ENCODE peak calls at places on chromosomes 7 and 10, in ten cellular contexts. One of them, this sample, is unnamed.

GRCh38 chr10:3364768-3365480 is 192.3 kb upstream of the PITRM1 start:
- DNase-seq in IMR-90: no peak
- DNase-seq in H1: no peak
- DNase-seq in A549: no peak
- DNase-seq in NB4: no peak
- DNase-seq in adrenal gland: no peak
- DNase-seq in suprapubic skin: no peak
- DNase-seq in transverse colon: peak
- DNase-seq in stomach: no peak
- DNase-seq in HCT116: no peak
- DNase-seq in this sample: no peak

GRCh38 chr10:107341281-107341680 is 176.8 kb upstream of the SORCS1 start:
- DNase-seq in stomach: no peak
- DNase-seq in transverse colon: no peak
- DNase-seq in A549: no peak
- DNase-seq in NB4: no peak
- DNase-seq in suprapubic skin: no peak
- DNase-seq in HCT116: no peak
- DNase-seq in adrenal gland: no peak
- DNase-seq in H1: no peak
- DNase-seq in IMR-90: no peak
- DNase-seq in this sample: no peak

GRCh38 chr7:111292026-111292430 is 201.1 kb downstream of the LRRN3 start:
- DNase-seq in HCT116: no peak
- DNase-seq in IMR-90: peak
- DNase-seq in H1: no peak
- DNase-seq in transverse colon: no peak
- DNase-seq in stomach: no peak
- DNase-seq in adrenal gland: no peak
- DNase-seq in A549: no peak
- DNase-seq in NB4: no peak
- DNase-seq in suprapubic skin: no peak
- DNase-seq in this sample: no peak

GRCh38 chr10:47340613-47341170 is 7.5 kb upstream of the RBP3 start:
- DNase-seq in stomach: peak
- DNase-seq in H1: peak
- DNase-seq in IMR-90: peak
- DNase-seq in NB4: peak
- DNase-seq in adrenal gland: peak
- DNase-seq in A549: peak
- DNase-seq in transverse colon: peak
- DNase-seq in HCT116: peak
- DNase-seq in suprapubic skin: peak
- DNase-seq in this sample: peak

GRCh38 chr10:17046989-17047388 is 82.6 kb downstream of the CUBN start:
- DNase-seq in adrenal gland: no peak
- DNase-seq in NB4: no peak
- DNase-seq in IMR-90: no peak
- DNase-seq in suprapubic skin: no peak
- DNase-seq in transverse colon: no peak
- DNase-seq in HCT116: no peak
- DNase-seq in A549: no peak
- DNase-seq in H1: no peak
- DNase-seq in stomach: no peak
- DNase-seq in this sample: no peak

GRCh38 chr7:49174396-49174795 is 250.0 kb downstream of the CDC14C start:
- DNase-seq in NB4: no peak
- DNase-seq in A549: no peak
- DNase-seq in IMR-90: no peak
- DNase-seq in transverse colon: no peak
- DNase-seq in H1: no peak
- DNase-seq in adrenal gland: no peak
- DNase-seq in HCT116: no peak
- DNase-seq in suprapubic skin: no peak
- DNase-seq in stomach: no peak
- DNase-seq in this sample: no peak

GRCh38 chr10:4267084-4267774 is 482.2 kb upstream of the KLF6 start:
- DNase-seq in NB4: no peak
- DNase-seq in adrenal gland: no peak
- DNase-seq in stomach: no peak
- DNase-seq in transverse colon: peak
- DNase-seq in H1: no peak
- DNase-seq in HCT116: peak
- DNase-seq in A549: peak
- DNase-seq in IMR-90: peak
- DNase-seq in suprapubic skin: no peak
- DNase-seq in this sample: no peak

GRCh38 chr7:30465342-30466170 is 13.0 kb downstream of the NOD1 start:
- DNase-seq in IMR-90: peak
- DNase-seq in transverse colon: peak
- DNase-seq in NB4: peak
- DNase-seq in suprapubic skin: no peak
- DNase-seq in H1: no peak
- DNase-seq in stomach: no peak
- DNase-seq in A549: no peak
- DNase-seq in adrenal gland: no peak
- DNase-seq in HCT116: no peak
- DNase-seq in this sample: no peak

GRCh38 chr7:128458956-128459355 is 3.3 kb downstream of the HILPDA start:
- DNase-seq in stomach: no peak
- DNase-seq in HCT116: no peak
- DNase-seq in suprapubic skin: no peak
- DNase-seq in transverse colon: no peak
- DNase-seq in IMR-90: no peak
- DNase-seq in H1: no peak
- DNase-seq in adrenal gland: no peak
- DNase-seq in NB4: no peak
- DNase-seq in A549: no peak
- DNase-seq in this sample: no peak

GRCh38 chr7:105261689-105262088 is 127.0 kb downstream of the SRPK2 start:
- DNase-seq in adrenal gland: no peak
- DNase-seq in A549: no peak
- DNase-seq in stomach: no peak
- DNase-seq in NB4: peak
- DNase-seq in HCT116: no peak
- DNase-seq in IMR-90: peak
- DNase-seq in transverse colon: peak
- DNase-seq in H1: no peak
- DNase-seq in suprapubic skin: no peak
- DNase-seq in this sample: no peak

GRCh38 chr10:100709655-100710054 is 35.7 kb upstream of the PAX2 start:
- DNase-seq in stomach: no peak
- DNase-seq in NB4: no peak
- DNase-seq in adrenal gland: no peak
- DNase-seq in transverse colon: no peak
- DNase-seq in HCT116: no peak
- DNase-seq in suprapubic skin: no peak
- DNase-seq in IMR-90: no peak
- DNase-seq in H1: no peak
- DNase-seq in A549: no peak
- DNase-seq in this sample: no peak

GRCh38 chr10:112349521-112350085 is 24.3 kb upstream of the ACSL5 start:
- DNase-seq in transverse colon: peak
- DNase-seq in stomach: peak
- DNase-seq in adrenal gland: no peak
- DNase-seq in A549: no peak
- DNase-seq in HCT116: no peak
- DNase-seq in IMR-90: no peak
- DNase-seq in suprapubic skin: no peak
- DNase-seq in NB4: no peak
- DNase-seq in H1: no peak
- DNase-seq in this sample: no peak

GRCh38 chr10:13458107-13458761 is 70.6 kb downstream of the BEND7 start:
- DNase-seq in stomach: no peak
- DNase-seq in A549: no peak
- DNase-seq in H1: no peak
- DNase-seq in suprapubic skin: no peak
- DNase-seq in HCT116: no peak
- DNase-seq in NB4: no peak
- DNase-seq in transverse colon: no peak
- DNase-seq in adrenal gland: no peak
- DNase-seq in IMR-90: peak
- DNase-seq in this sample: no peak
- H3K4me3 ChIP-seq in stomach: no peak
- H3K4me3 ChIP-seq in A549: no peak
- H3K4me3 ChIP-seq in H1: no peak
- H3K4me3 ChIP-seq in suprapubic skin: no peak
- H3K4me3 ChIP-seq in HCT116: no peak
- H3K4me3 ChIP-seq in NB4: no peak
- H3K4me3 ChIP-seq in transverse colon: no peak
- H3K4me3 ChIP-seq in adrenal gland: no peak
- H3K4me3 ChIP-seq in IMR-90: no peak
- H3K4me3 ChIP-seq in this sample: no peak

DNA sequence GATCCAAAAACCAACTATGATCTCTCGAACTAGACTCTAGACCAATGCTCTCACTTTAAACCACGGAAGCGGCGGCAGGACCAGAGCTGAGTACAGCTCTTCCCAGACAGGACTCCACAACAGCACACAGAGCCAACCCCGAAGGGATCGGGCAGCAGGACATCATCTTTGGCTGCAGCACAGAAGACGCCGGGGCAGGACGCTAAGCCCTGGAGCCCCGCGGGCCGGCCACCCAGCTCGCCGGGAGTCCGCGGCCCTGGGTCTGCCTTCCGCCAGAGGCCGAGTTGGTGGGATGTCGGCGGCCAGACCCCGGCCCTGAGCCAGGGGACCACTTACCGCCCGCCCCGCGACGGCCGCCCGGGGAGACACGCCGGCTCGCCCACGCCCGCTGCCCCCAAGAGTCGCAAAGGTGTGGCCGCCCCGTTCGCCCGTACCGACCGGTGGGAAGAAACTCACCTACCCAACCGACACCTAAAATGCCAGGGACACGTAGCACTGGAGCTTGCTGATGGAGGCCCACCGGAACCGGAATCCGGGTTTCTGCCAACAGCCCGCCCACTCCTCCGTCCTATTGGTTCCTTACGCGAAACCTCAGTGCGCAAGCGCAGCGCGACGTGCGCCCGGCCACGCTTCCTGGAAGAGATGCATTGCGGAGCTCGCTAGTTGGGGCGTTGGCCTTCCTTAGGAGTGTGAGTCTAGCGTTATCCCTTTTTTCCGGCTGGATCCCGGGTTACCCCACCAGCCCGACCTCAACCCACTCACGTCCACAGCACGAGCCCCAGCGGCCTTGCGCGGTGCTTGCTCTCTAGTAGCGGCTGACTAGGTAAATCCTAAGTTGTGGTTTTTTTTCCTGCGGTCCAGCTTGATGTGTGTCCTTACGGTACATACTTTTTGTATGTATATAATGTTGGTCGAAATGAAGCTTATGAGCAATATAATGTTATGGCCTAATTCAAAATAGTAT is at the start of gene SEC61G:
- DNase-seq in H1: peak
- DNase-seq in transverse colon: peak
- DNase-seq in IMR-90: peak
- DNase-seq in NB4: peak
- DNase-seq in A549: peak
- DNase-seq in suprapubic skin: peak
- DNase-seq in stomach: peak
- DNase-seq in adrenal gland: peak
- DNase-seq in HCT116: peak
- DNase-seq in this sample: peak
- TF ChIP-seq POLR2A in H1: peak
- TF ChIP-seq POLR2A in transverse colon: peak
- TF ChIP-seq POLR2A in IMR-90: peak
- TF ChIP-seq POLR2A in NB4: peak
- TF ChIP-seq POLR2A in A549: peak
- TF ChIP-seq POLR2A in suprapubic skin: peak
- TF ChIP-seq POLR2A in stomach: no peak
- TF ChIP-seq POLR2A in adrenal gland: peak
- TF ChIP-seq POLR2A in HCT116: peak
- TF ChIP-seq POLR2A in this sample: peak

DNA sequence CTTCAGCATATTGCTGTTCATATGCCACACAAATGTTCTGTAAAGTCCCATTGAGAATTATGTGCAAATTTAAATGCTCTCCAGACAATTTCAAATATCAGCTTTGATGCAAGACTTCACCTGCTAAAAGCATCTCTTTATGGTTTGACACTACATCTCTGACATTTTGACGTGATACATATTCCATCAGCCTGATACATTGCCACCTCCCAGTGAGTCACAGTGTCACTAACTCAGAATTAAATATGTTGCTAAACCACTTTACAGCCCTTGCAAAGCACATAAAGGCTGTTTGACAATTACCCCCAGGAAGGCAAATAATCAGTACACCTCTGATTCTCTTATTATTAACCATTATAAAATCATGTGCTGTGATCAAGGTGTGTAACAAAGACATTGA is 547.6 kb upstream of the C7orf33 start:
- DNase-seq in IMR-90: no peak
- DNase-seq in NB4: no peak
- DNase-seq in H1: no peak
- DNase-seq in HCT116: no peak
- DNase-seq in suprapubic skin: no peak
- DNase-seq in stomach: no peak
- DNase-seq in adrenal gland: no peak
- DNase-seq in transverse colon: no peak
- DNase-seq in A549: no peak
- DNase-seq in this sample: no peak
- H3K4me3 ChIP-seq in IMR-90: no peak
- H3K4me3 ChIP-seq in NB4: no peak
- H3K4me3 ChIP-seq in H1: no peak
- H3K4me3 ChIP-seq in HCT116: no peak
- H3K4me3 ChIP-seq in suprapubic skin: no peak
- H3K4me3 ChIP-seq in stomach: no peak
- H3K4me3 ChIP-seq in adrenal gland: no peak
- H3K4me3 ChIP-seq in transverse colon: no peak
- H3K4me3 ChIP-seq in A549: no peak
- H3K4me3 ChIP-seq in this sample: no peak

GRCh38 chr7:46710927-46711326 is 789.9 kb upstream of the IGFBP3 start:
- DNase-seq in suprapubic skin: no peak
- DNase-seq in NB4: no peak
- DNase-seq in transverse colon: no peak
- DNase-seq in IMR-90: no peak
- DNase-seq in HCT116: no peak
- DNase-seq in stomach: no peak
- DNase-seq in H1: no peak
- DNase-seq in A549: no peak
- DNase-seq in adrenal gland: no peak
- DNase-seq in this sample: no peak

GRCh38 chr7:46715579-46715978 is 794.5 kb upstream of the IGFBP3 start:
- DNase-seq in transverse colon: no peak
- DNase-seq in adrenal gland: no peak
- DNase-seq in HCT116: no peak
- DNase-seq in stomach: no peak
- DNase-seq in NB4: peak
- DNase-seq in IMR-90: no peak
- DNase-seq in H1: no peak
- DNase-seq in A549: no peak
- DNase-seq in suprapubic skin: no peak
- DNase-seq in this sample: no peak

GRCh38 chr7:46713868-46714596 is 793.0 kb upstream of the IGFBP3 start:
- DNase-seq in adrenal gland: peak
- DNase-seq in stomach: peak
- DNase-seq in IMR-90: no peak
- DNase-seq in NB4: no peak
- DNase-seq in suprapubic skin: no peak
- DNase-seq in A549: no peak
- DNase-seq in transverse colon: peak
- DNase-seq in HCT116: no peak
- DNase-seq in H1: no peak
- DNase-seq in this sample: no peak

GRCh38 chr7:46716926-46717325 is 795.9 kb upstream of the IGFBP3 start:
- DNase-seq in IMR-90: no peak
- DNase-seq in stomach: no peak
- DNase-seq in A549: no peak
- DNase-seq in HCT116: peak
- DNase-seq in suprapubic skin: no peak
- DNase-seq in NB4: no peak
- DNase-seq in transverse colon: no peak
- DNase-seq in adrenal gland: no peak
- DNase-seq in H1: no peak
- DNase-seq in this sample: no peak

GRCh38 chr7:46714904-46715303 is 793.8 kb upstream of the IGFBP3 start:
- DNase-seq in A549: no peak
- DNase-seq in stomach: no peak
- DNase-seq in IMR-90: no peak
- DNase-seq in adrenal gland: no peak
- DNase-seq in transverse colon: no peak
- DNase-seq in suprapubic skin: no peak
- DNase-seq in H1: no peak
- DNase-seq in NB4: no peak
- DNase-seq in HCT116: no peak
- DNase-seq in this sample: no peak
- TF ChIP-seq POLR2A in A549: no peak
- TF ChIP-seq POLR2A in stomach: no peak
- TF ChIP-seq POLR2A in IMR-90: no peak
- TF ChIP-seq POLR2A in adrenal gland: no peak
- TF ChIP-seq POLR2A in transverse colon: no peak
- TF ChIP-seq POLR2A in suprapubic skin: no peak
- TF ChIP-seq POLR2A in H1: no peak
- TF ChIP-seq POLR2A in NB4: no peak
- TF ChIP-seq POLR2A in HCT116: no peak
- TF ChIP-seq POLR2A in this sample: no peak